ENCODE peak calls at places on chromosomes 13 and 19, in ten cellular contexts. F is K562, E is breast epithelium, B is suprapubic skin, J is HepG2, Z is GM23338, M is HCT116, N is SK-N-SH, S is SK-N-MC, G is stomach. U is an unnamed sample.

GRCh38 chr13:23506071-23506820 is 64.0 kb upstream of the TNFRSF19 start:
- DNase-seq in F (no peak), E (no peak), B (no peak), J (no peak), Z (no peak), M (no peak), N (peak; percentile 46), S (no peak), G (no peak), U (no peak)

GRCh38 chr19:29805026-29805925 is 6.5 kb upstream of the CCNE1 start:
- DNase-seq in F (no peak), E (no peak), B (no peak), J (peak; percentile 77), Z (no peak), M (no peak), N (no peak), S (no peak), G (no peak), U (peak; percentile 46)

GRCh38 chr19:46069841-46070341 is 29.1 kb upstream of the IGFL4 start:
- DNase-seq in F (no peak), E (no peak), B (no peak), J (peak; percentile 42), Z (no peak), M (no peak), N (no peak), S (no peak), G (no peak), U (no peak)

GRCh38 chr13:25971499-25972145 is 80.2 kb downstream of the SHISA2 start:
- DNase-seq in F (no peak), E (no peak), B (no peak), J (no peak), Z (peak; percentile 24), M (no peak), N (no peak), S (peak; percentile 18), G (no peak), U (peak; percentile 58)

GRCh38 chr13:36431204-36432105 is 840 bp upstream of the CCNA1 start:
- DNase-seq in F (no peak), E (no peak), B (no peak), J (no peak), Z (peak; percentile 45), M (no peak), N (no peak), S (no peak), G (no peak), U (peak; percentile 83)

GRCh38 chr19:30877591-30878230 is 471.5 kb downstream of the TSHZ3 start:
- DNase-seq in F (no peak), E (no peak), B (no peak), J (no peak), Z (no peak), M (no peak), N (no peak), S (no peak), G (no peak), U (no peak)

GRCh38 chr19:6326815-6327214 is 6.6 kb downstream of the ACER1 start:
- DNase-seq in F (no peak), E (no peak), B (no peak), J (no peak), Z (no peak), M (no peak), N (no peak), S (no peak), G (no peak), U (no peak)

GRCh38 chr19:15280915-15281683 is 48.9 kb upstream of the EPHX3 start:
- DNase-seq in F (no peak), E (peak; percentile 68), B (peak; percentile 92), J (peak; percentile 55), Z (no peak), M (no peak), N (peak; percentile 70), S (no peak), G (peak; percentile 75), U (no peak)

GRCh38 chr19:39830406-39830805 is 3.6 kb downstream of the DYRK1B start:
- DNase-seq in F (no peak), E (no peak), B (no peak), J (no peak), Z (no peak), M (no peak), N (no peak), S (no peak), G (no peak), U (no peak)

GRCh38 chr19:39832341-39833083 is 1.4 kb downstream of the DYRK1B start:
- DNase-seq in F (no peak), E (no peak), B (no peak), J (no peak), Z (no peak), M (no peak), N (no peak), S (no peak), G (no peak), U (no peak)

GRCh38 chr19:39829702-39830275 is 4.2 kb downstream of the DYRK1B start:
- DNase-seq in F (no peak), E (no peak), B (no peak), J (no peak), Z (no peak), M (no peak), N (no peak), S (no peak), G (no peak), U (no peak)

GRCh38 chr19:39831679-39832078 is 2.3 kb downstream of the DYRK1B start:
- DNase-seq in F (no peak), E (no peak), B (no peak), J (no peak), Z (no peak), M (no peak), N (no peak), S (no peak), G (no peak), U (peak; percentile 78)

DNA sequence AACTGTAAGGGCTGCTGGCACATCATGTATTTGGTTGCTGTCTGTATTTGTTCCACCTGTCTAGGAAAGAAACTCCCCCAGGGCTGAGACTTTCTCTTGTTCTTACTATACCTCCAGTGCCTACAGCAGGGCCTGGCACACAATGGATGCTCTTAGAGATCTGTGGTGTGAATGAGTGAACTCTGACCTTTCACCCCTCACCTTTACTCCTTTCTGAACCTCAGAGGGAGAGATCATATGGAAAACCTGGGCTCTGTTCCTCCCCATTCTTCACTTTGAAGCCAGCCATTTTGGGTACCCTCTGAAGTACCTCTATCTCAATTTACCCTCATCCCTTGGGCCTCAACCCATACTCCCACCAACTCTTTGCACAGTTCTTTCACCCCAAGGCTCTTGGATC is 3.1 kb downstream of the DYRK1B start:
- DNase-seq in F (no peak), E (no peak), B (no peak), J (no peak), Z (no peak), M (no peak), N (no peak), S (no peak), G (no peak), U (no peak)
- H3K36me3 ChIP-seq in F (peaks cover 80% of the 10 kb centered on the region), E (no peaks in the 10 kb centered on the region), B (peaks cover 63% of the 10 kb centered on the region), J (peaks cover 56% of the 10 kb centered on the region), Z (peaks cover 14% of the 10 kb centered on the region), M (peaks cover 43% of the 10 kb centered on the region), N (peaks cover 52% of the 10 kb centered on the region), S (peaks cover 61% of the 10 kb centered on the region), G (peaks cover 73% of the 10 kb centered on the region), U (peaks cover 57% of the 10 kb centered on the region)

GRCh38 chr19:1156830-1157615 is 17.0 kb downstream of the SBNO2 start:
- DNase-seq in F (no peak), E (no peak), B (no peak), J (no peak), Z (no peak), M (no peak), N (no peak), S (no peak), G (no peak), U (peak; percentile 71)

GRCh38 chr19:1153891-1154730 is 20.0 kb downstream of the SBNO2 start:
- DNase-seq in F (no peak), E (no peak), B (no peak), J (no peak), Z (no peak), M (no peak), N (no peak), S (no peak), G (no peak), U (peak; percentile 81)

GRCh38 chr19:1156305-1156801 is 17.7 kb downstream of the SBNO2 start:
- DNase-seq in F (no peak), E (no peak), B (no peak), J (no peak), Z (no peak), M (no peak), N (no peak), S (no peak), G (no peak), U (no peak)

GRCh38 chr19:1155352-1156304 is 18.4 kb downstream of the SBNO2 start:
- DNase-seq in F (no peak), E (no peak), B (no peak), J (no peak), Z (no peak), M (no peak), N (no peak), S (no peak), G (no peak), U (peak; percentile 74)

DNA sequence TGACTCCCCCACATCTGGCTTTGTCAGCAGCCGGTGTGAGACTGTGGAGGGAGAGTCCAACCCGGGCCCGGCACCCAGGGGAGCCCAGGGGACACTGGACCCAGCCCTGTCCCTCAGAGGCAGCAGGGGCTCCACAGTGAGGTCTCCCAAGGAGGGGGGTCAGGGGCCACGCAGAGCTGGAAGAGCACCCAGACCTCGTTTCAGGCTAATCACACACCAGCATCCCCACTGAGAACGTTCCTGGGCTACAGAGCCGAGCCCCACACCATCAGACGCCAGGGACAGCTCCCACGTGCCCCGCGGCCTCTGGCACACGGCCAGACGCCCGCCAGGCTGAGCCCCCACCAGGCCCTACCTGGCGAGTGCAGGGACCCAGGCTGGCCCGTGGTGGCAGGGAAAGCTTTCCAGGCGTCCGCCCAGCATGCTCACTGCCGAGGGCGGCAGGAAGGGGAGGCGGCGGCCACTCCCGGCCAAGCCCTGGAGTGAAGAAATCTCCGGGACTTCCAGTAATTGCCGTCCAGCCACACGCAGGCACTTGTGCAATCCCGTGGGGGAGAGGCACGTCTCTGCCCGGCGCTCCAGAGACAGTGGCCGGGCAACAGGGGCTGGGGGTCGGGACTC is 19.2 kb downstream of the SBNO2 start:
- DNase-seq in F (no peak), E (peak; percentile 81), B (peak; percentile 97), J (peak; percentile 67), Z (no peak), M (no peak), N (peak; percentile 86), S (no peak), G (peak; percentile 87), U (peak; percentile 95)
- TF ChIP-seq POLR2AphosphoS5 in F (no peak), E (peak; percentile 95), B (peak; percentile 99), J (no peak), Z (no peak), M (no peak), N (no peak), S (no peak), G (peak; percentile 93), U (peak; percentile 97)

GRCh38 chr13:102948006-102948405 is 102.2 kb downstream of the ERCC5 start:
- DNase-seq in F (no peak), E (no peak), B (no peak), J (no peak), Z (no peak), M (no peak), N (no peak), S (no peak), G (no peak), U (no peak)

DNA sequence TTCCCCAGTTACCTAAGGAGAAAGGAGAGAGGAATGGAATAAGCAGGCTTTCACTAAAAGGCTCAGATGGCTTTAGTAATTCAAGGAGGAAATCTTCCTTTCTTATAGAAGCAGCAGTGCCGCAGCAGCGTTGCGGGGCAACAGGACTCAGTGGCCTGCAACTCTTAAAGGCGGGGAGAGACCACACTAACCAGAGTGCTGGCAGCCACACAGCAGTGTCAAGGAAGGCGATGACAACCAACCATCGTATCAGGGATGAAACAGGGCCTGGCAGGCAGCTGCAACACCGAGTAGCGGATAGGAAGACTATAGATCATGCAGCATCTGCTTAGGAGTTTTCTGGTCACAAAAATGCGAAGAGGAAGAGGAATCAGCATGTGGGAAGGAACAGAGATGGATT is 106.0 kb downstream of the ERCC5 start:
- DNase-seq in F (no peak), E (no peak), B (no peak), J (no peak), Z (no peak), M (no peak), N (no peak), S (no peak), G (no peak), U (no peak)
- H3K36me3 ChIP-seq in F (no peaks in the 10 kb centered on the region), E (no peaks in the 10 kb centered on the region), B (no peaks in the 10 kb centered on the region), J (no peaks in the 10 kb centered on the region), Z (no peaks in the 10 kb centered on the region), M (no peaks in the 10 kb centered on the region), N (no peaks in the 10 kb centered on the region), S (no peaks in the 10 kb centered on the region), G (no peaks in the 10 kb centered on the region), U (no peaks in the 10 kb centered on the region)

GRCh38 chr19:18049390-18049789 is 37.3 kb downstream of the IL12RB1 start:
- DNase-seq in F (no peak), E (peak; percentile 77), B (peak; percentile 89), J (no peak), Z (no peak), M (no peak), N (no peak), S (no peak), G (peak; percentile 92), U (peak; percentile 84)
- TF ChIP-seq POLR2AphosphoS5 in F (no peak), E (peak; percentile 48), B (peak; percentile 63), J (no peak), Z (no peak), M (no peak), N (no peak), S (no peak), G (peak; percentile 65), U (peak; percentile 79)